ENCODE peak calls at places on chromosomes 13 and 19, in four cellular contexts. One of them, this sample, is unnamed.

GRCh38 chr19:19416280-19416679 is 10.8 kb downstream of the GATAD2A start:
- DNase-seq in activated CD4-positive, alpha-beta memory T cell treated with anti-CD3 and anti-CD28 coated beads, Interleukin-2, amount 10 ng/mL, durations not matched to agents 7 days and 5 days: no peak
- DNase-seq in NCI-H2029: no peak
- DNase-seq in NCI-H748 treated with DMSO at 0.1 percent for 48 hours: no peak
- DNase-seq in this sample: no peak

GRCh38 chr19:32895384-32895783 is 25.8 kb upstream of the SLC7A9 start:
- DNase-seq in NCI-H748 treated with DMSO at 0.1 percent for 48 hours: no peak
- DNase-seq in NCI-H2029: no peak
- DNase-seq in activated CD4-positive, alpha-beta memory T cell treated with anti-CD3 and anti-CD28 coated beads, Interleukin-2, amount 10 ng/mL, durations not matched to agents 7 days and 5 days: no peak
- DNase-seq in this sample: no peak

GRCh38 chr19:10085641-10086031 is 481 bp upstream of the SHFL start:
- DNase-seq in NCI-H748 treated with DMSO at 0.1 percent for 48 hours: no peak
- DNase-seq in activated CD4-positive, alpha-beta memory T cell treated with anti-CD3 and anti-CD28 coated beads, Interleukin-2, amount 10 ng/mL, durations not matched to agents 7 days and 5 days: no peak
- DNase-seq in NCI-H2029: no peak
- DNase-seq in this sample: no peak

GRCh38 chr13:113665582-113666323 is 1.3 kb upstream of the GRK1 start:
- DNase-seq in NCI-H748 treated with DMSO at 0.1 percent for 48 hours: no peak
- DNase-seq in NCI-H2029: no peak
- DNase-seq in activated CD4-positive, alpha-beta memory T cell treated with anti-CD3 and anti-CD28 coated beads, Interleukin-2, amount 10 ng/mL, durations not matched to agents 7 days and 5 days: no peak
- DNase-seq in this sample: no peak

GRCh38 chr13:98918771-98919170 is 59.1 kb downstream of the DOCK9 start:
- DNase-seq in NCI-H2029: no peak
- DNase-seq in NCI-H748 treated with DMSO at 0.1 percent for 48 hours: no peak
- DNase-seq in activated CD4-positive, alpha-beta memory T cell treated with anti-CD3 and anti-CD28 coated beads, Interleukin-2, amount 10 ng/mL, durations not matched to agents 7 days and 5 days: peak
- DNase-seq in this sample: no peak

GRCh38 chr19:40621283-40621682 is 20.1 kb downstream of the LTBP4 start:
- DNase-seq in activated CD4-positive, alpha-beta memory T cell treated with anti-CD3 and anti-CD28 coated beads, Interleukin-2, amount 10 ng/mL, durations not matched to agents 7 days and 5 days: no peak
- DNase-seq in NCI-H2029: no peak
- DNase-seq in NCI-H748 treated with DMSO at 0.1 percent for 48 hours: no peak
- DNase-seq in this sample: no peak

GRCh38 chr19:17944301-17944700 is 11.5 kb downstream of the CCDC124 start:
- DNase-seq in activated CD4-positive, alpha-beta memory T cell treated with anti-CD3 and anti-CD28 coated beads, Interleukin-2, amount 10 ng/mL, durations not matched to agents 7 days and 5 days: no peak
- DNase-seq in NCI-H748 treated with DMSO at 0.1 percent for 48 hours: no peak
- DNase-seq in NCI-H2029: no peak
- DNase-seq in this sample: no peak

GRCh38 chr13:24459234-24459633 is 53.3 kb downstream of the PARP4 start:
- DNase-seq in NCI-H2029: no peak
- DNase-seq in activated CD4-positive, alpha-beta memory T cell treated with anti-CD3 and anti-CD28 coated beads, Interleukin-2, amount 10 ng/mL, durations not matched to agents 7 days and 5 days: no peak
- DNase-seq in NCI-H748 treated with DMSO at 0.1 percent for 48 hours: no peak
- DNase-seq in this sample: no peak

GRCh38 chr19:11693505-11694499 is 44.9 kb downstream of the ZNF823 start:
- DNase-seq in NCI-H2029: peak
- DNase-seq in activated CD4-positive, alpha-beta memory T cell treated with anti-CD3 and anti-CD28 coated beads, Interleukin-2, amount 10 ng/mL, durations not matched to agents 7 days and 5 days: no peak
- DNase-seq in NCI-H748 treated with DMSO at 0.1 percent for 48 hours: peak
- DNase-seq in this sample: peak

GRCh38 chr13:52780092-52780491 is 40.5 kb upstream of the CNMD start:
- DNase-seq in NCI-H2029: no peak
- DNase-seq in activated CD4-positive, alpha-beta memory T cell treated with anti-CD3 and anti-CD28 coated beads, Interleukin-2, amount 10 ng/mL, durations not matched to agents 7 days and 5 days: no peak
- DNase-seq in NCI-H748 treated with DMSO at 0.1 percent for 48 hours: no peak
- DNase-seq in this sample: no peak

GRCh38 chr19:38975861-38976271 is 324 bp upstream of the FBXO17 start:
- DNase-seq in NCI-H2029: no peak
- DNase-seq in NCI-H748 treated with DMSO at 0.1 percent for 48 hours: no peak
- DNase-seq in activated CD4-positive, alpha-beta memory T cell treated with anti-CD3 and anti-CD28 coated beads, Interleukin-2, amount 10 ng/mL, durations not matched to agents 7 days and 5 days: no peak
- DNase-seq in this sample: peak

GRCh38 chr13:35856721-35857346 is 274.3 kb downstream of the DCLK1 start:
- DNase-seq in activated CD4-positive, alpha-beta memory T cell treated with anti-CD3 and anti-CD28 coated beads, Interleukin-2, amount 10 ng/mL, durations not matched to agents 7 days and 5 days: no peak
- DNase-seq in NCI-H2029: no peak
- DNase-seq in NCI-H748 treated with DMSO at 0.1 percent for 48 hours: no peak
- DNase-seq in this sample: no peak

GRCh38 chr13:28532226-28533048 is 37.5 kb upstream of the FLT1 start:
- DNase-seq in NCI-H2029: no peak
- DNase-seq in NCI-H748 treated with DMSO at 0.1 percent for 48 hours: no peak
- DNase-seq in activated CD4-positive, alpha-beta memory T cell treated with anti-CD3 and anti-CD28 coated beads, Interleukin-2, amount 10 ng/mL, durations not matched to agents 7 days and 5 days: no peak
- DNase-seq in this sample: no peak

GRCh38 chr19:45376045-45376724 is 5.8 kb upstream of the ERCC2 start:
- DNase-seq in NCI-H748 treated with DMSO at 0.1 percent for 48 hours: no peak
- DNase-seq in activated CD4-positive, alpha-beta memory T cell treated with anti-CD3 and anti-CD28 coated beads, Interleukin-2, amount 10 ng/mL, durations not matched to agents 7 days and 5 days: no peak
- DNase-seq in NCI-H2029: no peak
- DNase-seq in this sample: no peak

GRCh38 chr13:23621316-23621645 is 51.1 kb downstream of the TNFRSF19 start:
- DNase-seq in NCI-H748 treated with DMSO at 0.1 percent for 48 hours: no peak
- DNase-seq in NCI-H2029: no peak
- DNase-seq in activated CD4-positive, alpha-beta memory T cell treated with anti-CD3 and anti-CD28 coated beads, Interleukin-2, amount 10 ng/mL, durations not matched to agents 7 days and 5 days: no peak
- DNase-seq in this sample: no peak

This sample was measured in cerebellar cortex.